ENCODE peak calls at places on chromosomes 3 and 15, in seven cellular contexts. One of them, this sample, is unnamed.

GRCh38 chr15:73324496-73325170 is 44.1 kb downstream of the HCN4 start:
- DNase-seq in activated effector memory CD4-positive, alpha-beta T cell treated with anti-CD3 and anti-CD28 coated beads, Interleukin-2, amount 50 U/mL, for 16 hours: peak
- DNase-seq in lung microvascular endothelial cell: no peak
- DNase-seq in NCI-H1092 treated with DMSO at 0.1 percent for 48 hours: no peak
- DNase-seq in NCI-H345: no peak
- DNase-seq in body of pancreas: no peak
- DNase-seq in RCC 7860: no peak
- DNase-seq in this sample: no peak

GRCh38 chr3:48609088-48610005 is at the start of gene UQCRC1:
- DNase-seq in NCI-H1092 treated with DMSO at 0.1 percent for 48 hours: peak
- DNase-seq in RCC 7860: peak
- DNase-seq in NCI-H345: peak
- DNase-seq in body of pancreas: peak
- DNase-seq in activated effector memory CD4-positive, alpha-beta T cell treated with anti-CD3 and anti-CD28 coated beads, Interleukin-2, amount 50 U/mL, for 16 hours: peak
- DNase-seq in lung microvascular endothelial cell: peak
- DNase-seq in this sample: peak

GRCh38 chr15:64045106-64045435 is 1.2 kb downstream of the DAPK2 start:
- DNase-seq in RCC 7860: no peak
- DNase-seq in body of pancreas: no peak
- DNase-seq in activated effector memory CD4-positive, alpha-beta T cell treated with anti-CD3 and anti-CD28 coated beads, Interleukin-2, amount 50 U/mL, for 16 hours: no peak
- DNase-seq in lung microvascular endothelial cell: no peak
- DNase-seq in NCI-H345: no peak
- DNase-seq in NCI-H1092 treated with DMSO at 0.1 percent for 48 hours: no peak
- DNase-seq in this sample: no peak

GRCh38 chr3:43923101-43923979 is 232.6 kb downstream of the ABHD5 start:
- DNase-seq in RCC 7860: no peak
- DNase-seq in NCI-H1092 treated with DMSO at 0.1 percent for 48 hours: peak
- DNase-seq in NCI-H345: peak
- DNase-seq in lung microvascular endothelial cell: no peak
- DNase-seq in body of pancreas: peak
- DNase-seq in activated effector memory CD4-positive, alpha-beta T cell treated with anti-CD3 and anti-CD28 coated beads, Interleukin-2, amount 50 U/mL, for 16 hours: no peak
- DNase-seq in this sample: no peak

GRCh38 chr3:17833786-17834559 is 91.5 kb upstream of the TBC1D5 start:
- DNase-seq in lung microvascular endothelial cell: no peak
- DNase-seq in NCI-H345: no peak
- DNase-seq in activated effector memory CD4-positive, alpha-beta T cell treated with anti-CD3 and anti-CD28 coated beads, Interleukin-2, amount 50 U/mL, for 16 hours: no peak
- DNase-seq in NCI-H1092 treated with DMSO at 0.1 percent for 48 hours: no peak
- DNase-seq in body of pancreas: no peak
- DNase-seq in RCC 7860: no peak
- DNase-seq in this sample: no peak

GRCh38 chr3:171257251-171258179 is 202.7 kb downstream of the TNIK start:
- DNase-seq in NCI-H1092 treated with DMSO at 0.1 percent for 48 hours: no peak
- DNase-seq in NCI-H345: no peak
- DNase-seq in activated effector memory CD4-positive, alpha-beta T cell treated with anti-CD3 and anti-CD28 coated beads, Interleukin-2, amount 50 U/mL, for 16 hours: no peak
- DNase-seq in RCC 7860: peak
- DNase-seq in body of pancreas: no peak
- DNase-seq in lung microvascular endothelial cell: no peak
- DNase-seq in this sample: no peak

GRCh38 chr3:173501941-173502489 is 104.5 kb downstream of the NLGN1 start:
- DNase-seq in NCI-H1092 treated with DMSO at 0.1 percent for 48 hours: no peak
- DNase-seq in NCI-H345: no peak
- DNase-seq in activated effector memory CD4-positive, alpha-beta T cell treated with anti-CD3 and anti-CD28 coated beads, Interleukin-2, amount 50 U/mL, for 16 hours: no peak
- DNase-seq in RCC 7860: no peak
- DNase-seq in body of pancreas: no peak
- DNase-seq in lung microvascular endothelial cell: no peak
- DNase-seq in this sample: no peak

GRCh38 chr3:185549111-185549510 is 3.3 kb downstream of the LIPH start:
- DNase-seq in NCI-H1092 treated with DMSO at 0.1 percent for 48 hours: no peak
- DNase-seq in NCI-H345: no peak
- DNase-seq in activated effector memory CD4-positive, alpha-beta T cell treated with anti-CD3 and anti-CD28 coated beads, Interleukin-2, amount 50 U/mL, for 16 hours: no peak
- DNase-seq in lung microvascular endothelial cell: peak
- DNase-seq in RCC 7860: peak
- DNase-seq in body of pancreas: peak
- DNase-seq in this sample: no peak

GRCh38 chr3:60421749-60422467 is 829.3 kb downstream of the FHIT start:
- DNase-seq in activated effector memory CD4-positive, alpha-beta T cell treated with anti-CD3 and anti-CD28 coated beads, Interleukin-2, amount 50 U/mL, for 16 hours: no peak
- DNase-seq in RCC 7860: no peak
- DNase-seq in lung microvascular endothelial cell: no peak
- DNase-seq in NCI-H345: no peak
- DNase-seq in body of pancreas: peak
- DNase-seq in NCI-H1092 treated with DMSO at 0.1 percent for 48 hours: no peak
- DNase-seq in this sample: no peak

GRCh38 chr3:192831111-192831644 is 86.5 kb downstream of the MB21D2 start:
- DNase-seq in activated effector memory CD4-positive, alpha-beta T cell treated with anti-CD3 and anti-CD28 coated beads, Interleukin-2, amount 50 U/mL, for 16 hours: no peak
- DNase-seq in NCI-H345: no peak
- DNase-seq in body of pancreas: no peak
- DNase-seq in lung microvascular endothelial cell: no peak
- DNase-seq in RCC 7860: peak
- DNase-seq in NCI-H1092 treated with DMSO at 0.1 percent for 48 hours: no peak
- DNase-seq in this sample: no peak

GRCh38 chr3:15903164-15903563 is 105.4 kb upstream of the ANKRD28 start:
- DNase-seq in RCC 7860: no peak
- DNase-seq in NCI-H1092 treated with DMSO at 0.1 percent for 48 hours: no peak
- DNase-seq in body of pancreas: peak
- DNase-seq in NCI-H345: no peak
- DNase-seq in lung microvascular endothelial cell: peak
- DNase-seq in activated effector memory CD4-positive, alpha-beta T cell treated with anti-CD3 and anti-CD28 coated beads, Interleukin-2, amount 50 U/mL, for 16 hours: no peak
- DNase-seq in this sample: peak

GRCh38 chr3:126034481-126035361 is 49.2 kb downstream of the SLC41A3 start:
- DNase-seq in activated effector memory CD4-positive, alpha-beta T cell treated with anti-CD3 and anti-CD28 coated beads, Interleukin-2, amount 50 U/mL, for 16 hours: peak
- DNase-seq in lung microvascular endothelial cell: no peak
- DNase-seq in body of pancreas: no peak
- DNase-seq in NCI-H1092 treated with DMSO at 0.1 percent for 48 hours: peak
- DNase-seq in RCC 7860: no peak
- DNase-seq in NCI-H345: peak
- DNase-seq in this sample: no peak

GRCh38 chr3:12143949-12144504 is 14.7 kb downstream of the TIMP4 start:
- DNase-seq in NCI-H1092 treated with DMSO at 0.1 percent for 48 hours: peak
- DNase-seq in body of pancreas: peak
- DNase-seq in activated effector memory CD4-positive, alpha-beta T cell treated with anti-CD3 and anti-CD28 coated beads, Interleukin-2, amount 50 U/mL, for 16 hours: no peak
- DNase-seq in lung microvascular endothelial cell: no peak
- DNase-seq in NCI-H345: no peak
- DNase-seq in RCC 7860: no peak
- DNase-seq in this sample: no peak

GRCh38 chr3:16124636-16125035 is 49.8 kb upstream of the GALNT15 start:
- DNase-seq in lung microvascular endothelial cell: no peak
- DNase-seq in RCC 7860: peak
- DNase-seq in NCI-H1092 treated with DMSO at 0.1 percent for 48 hours: no peak
- DNase-seq in activated effector memory CD4-positive, alpha-beta T cell treated with anti-CD3 and anti-CD28 coated beads, Interleukin-2, amount 50 U/mL, for 16 hours: no peak
- DNase-seq in body of pancreas: no peak
- DNase-seq in NCI-H345: no peak
- DNase-seq in this sample: no peak

GRCh38 chr15:76978522-76979330 is 16.2 kb upstream of the PSTPIP1 start:
- DNase-seq in activated effector memory CD4-positive, alpha-beta T cell treated with anti-CD3 and anti-CD28 coated beads, Interleukin-2, amount 50 U/mL, for 16 hours: no peak
- DNase-seq in body of pancreas: no peak
- DNase-seq in NCI-H345: no peak
- DNase-seq in NCI-H1092 treated with DMSO at 0.1 percent for 48 hours: no peak
- DNase-seq in lung microvascular endothelial cell: no peak
- DNase-seq in RCC 7860: no peak
- DNase-seq in this sample: no peak

GRCh38 chr3:158789592-158789991 is 12.3 kb upstream of the MFSD1 start:
- DNase-seq in lung microvascular endothelial cell: peak
- DNase-seq in body of pancreas: no peak
- DNase-seq in RCC 7860: peak
- DNase-seq in NCI-H345: no peak
- DNase-seq in NCI-H1092 treated with DMSO at 0.1 percent for 48 hours: no peak
- DNase-seq in activated effector memory CD4-positive, alpha-beta T cell treated with anti-CD3 and anti-CD28 coated beads, Interleukin-2, amount 50 U/mL, for 16 hours: no peak
- DNase-seq in this sample: no peak

GRCh38 chr3:136984837-136985236 is 27.1 kb downstream of the IL20RB start:
- DNase-seq in RCC 7860: no peak
- DNase-seq in activated effector memory CD4-positive, alpha-beta T cell treated with anti-CD3 and anti-CD28 coated beads, Interleukin-2, amount 50 U/mL, for 16 hours: no peak
- DNase-seq in body of pancreas: no peak
- DNase-seq in NCI-H1092 treated with DMSO at 0.1 percent for 48 hours: no peak
- DNase-seq in lung microvascular endothelial cell: no peak
- DNase-seq in NCI-H345: no peak
- DNase-seq in this sample: peak